ENCODE peak calls at places on chromosomes 3 and 15, in ten cellular contexts. E, H, X, W, Y, D, F, C, K and M are unnamed samples.
A peak's percentile ranks its signal among the peaks of the same experiment; 100 is the strongest.

GRCh38 chr3:21664996-21665395 is 86.0 kb downstream of the ZNF385D start:
- DNase-seq in E (no peak), H (no peak), X (no peak), W (no peak), Y (no peak), D (no peak), F (no peak), C (no peak), K (no peak), M (no peak)

GRCh38 chr3:146750196-146750595 is 145.1 kb upstream of the PLSCR5 start:
- DNase-seq in E (no peak), H (no peak), X (no peak), W (no peak), Y (no peak), D (no peak), F (no peak), C (no peak), K (no peak), M (peak; percentile 62)

GRCh38 chr3:128572644-128573105 is 77.9 kb downstream of the RPN1 start:
- DNase-seq in E (peak; percentile 78), H (no peak), X (no peak), W (no peak), Y (no peak), D (peak; percentile 41), F (no peak), C (no peak), K (no peak), M (no peak)

GRCh38 chr15:50058231-50058630 is 60.8 kb downstream of the ATP8B4 start:
- DNase-seq in E (no peak), H (no peak), X (no peak), W (no peak), Y (no peak), D (no peak), F (no peak), C (no peak), K (no peak), M (peak; percentile 50)

GRCh38 chr3:45787551-45787950 is 8.8 kb downstream of the SLC6A20 start:
- DNase-seq in E (no peak), H (no peak), X (no peak), W (no peak), Y (no peak), D (no peak), F (no peak), C (no peak), K (no peak), M (no peak)

GRCh38 chr3:54213910-54214309 is 91.6 kb downstream of the CACNA2D3 start:
- DNase-seq in E (no peak), H (no peak), X (no peak), W (no peak), Y (no peak), D (no peak), F (no peak), C (no peak), K (no peak), M (no peak)

GRCh38 chr3:31664031-31664430 is 131.3 kb downstream of the STT3B start:
- DNase-seq in E (no peak), H (no peak), X (no peak), W (no peak), Y (no peak), D (no peak), F (no peak), C (no peak), K (no peak), M (no peak)

GRCh38 chr3:110237091-110237615 is 834.5 kb upstream of the NECTIN3 start:
- DNase-seq in E (peak; percentile 36), H (no peak), X (no peak), W (no peak), Y (no peak), D (no peak), F (no peak), C (no peak), K (no peak), M (no peak)

GRCh38 chr3:39224288-39224687 is 31.9 kb upstream of the XIRP1 start:
- DNase-seq in E (no peak), H (no peak), X (no peak), W (no peak), Y (no peak), D (no peak), F (no peak), C (no peak), K (no peak), M (no peak)